ENCODE peak calls at places on chromosomes 12 and 14, in seven cellular contexts. V is coronary artery; Z is activated T-helper 1 cell treated with anti-CD3 and anti-CD28 coated beads, Interleukin-12 subunit alpha, Interleukin-12 subunit beta, Interleukin-2, Interleukin-4 antibody, amounts not matched to agents 30 ng/mL and 10 ng/mL and 1 ng/mL, durations not matched to agents 14 hours and 24 hours and 36 hours; C is substantia nigra; J is amniotic stem cell; Q is non-pigmented ciliary epithelial cell; W is B cell. O is an unnamed sample.

GRCh38 chr12:2267624-2268477 is 215.1 kb downstream of the CACNA1C start:
- DNase-seq in Z (no peak), W (no peak), J (peak), V (peak), C (no peak), Q (no peak), O (no peak)

GRCh38 chr12:7190268-7191055 is 976 bp downstream of the PEX5 start:
- DNase-seq in Z (no peak), J (no peak), W (peak), C (no peak), Q (no peak), V (peak), O (no peak)

GRCh38 chr14:23675906-23676305 is 39.7 kb downstream of the DHRS2 start:
- DNase-seq in V (no peak), J (no peak), Z (no peak), W (no peak), C (no peak), Q (no peak), O (no peak)

GRCh38 chr14:59675394-59675793 is 98.8 kb upstream of the CCDC175 start:
- DNase-seq in Q (no peak), C (no peak), V (no peak), W (no peak), J (no peak), Z (no peak), O (no peak)

GRCh38 chr12:50411051-50411660 is 10.5 kb downstream of the LARP4 start:
- DNase-seq in C (no peak), Z (no peak), J (no peak), V (no peak), Q (no peak), W (no peak), O (no peak)

GRCh38 chr12:122646568-122647220 is 56.5 kb downstream of the HCAR2 start:
- DNase-seq in V (no peak), Q (no peak), Z (peak), W (peak), C (no peak), J (peak), O (no peak)

GRCh38 chr12:80598004-80598606 is 109.3 kb upstream of the MYF6 start:
- DNase-seq in Z (no peak), J (peak), Q (peak), W (no peak), C (no peak), V (no peak), O (no peak)

GRCh38 chr12:116318738-116319050 is 41.2 kb upstream of the MED13L start:
- DNase-seq in Q (no peak), J (no peak), V (no peak), Z (no peak), C (no peak), W (no peak), O (no peak)

GRCh38 chr14:35161231-35161630 is 38.9 kb downstream of the PRORP start:
- DNase-seq in Z (peak), V (no peak), J (no peak), C (no peak), Q (no peak), W (peak), O (no peak)

GRCh38 chr12:49716546-49716945 is 9.3 kb upstream of the FMNL3 start:
- DNase-seq in Q (no peak), J (no peak), C (no peak), V (no peak), Z (no peak), W (no peak), O (no peak)

GRCh38 chr14:68817513-68818212 is 24.8 kb upstream of the ZFP36L1 start:
- DNase-seq in Z (no peak), W (no peak), V (no peak), C (no peak), Q (no peak), J (no peak), O (no peak)

GRCh38 chr12:51819851-51820720 is 28.4 kb downstream of the FIGNL2 start:
- DNase-seq in Z (no peak), W (no peak), V (no peak), J (no peak), C (no peak), Q (no peak), O (no peak)

GRCh38 chr12:120012067-120012621 is 23.1 kb downstream of the BICDL1 start:
- DNase-seq in Z (peak), V (no peak), C (no peak), W (peak), Q (no peak), J (no peak), O (no peak)

GRCh38 chr12:128695697-128696096 is 128.1 kb downstream of the SLC15A4 start:
- DNase-seq in Q (no peak), Z (no peak), W (no peak), C (no peak), V (no peak), J (no peak), O (no peak)

GRCh38 chr14:100522616-100523021 is 64.6 kb downstream of the BEGAIN start:
- DNase-seq in Q (no peak), V (no peak), W (no peak), J (no peak), Z (no peak), C (no peak), O (no peak)

GRCh38 chr12:62848418-62848817 is 86.5 kb downstream of the PPM1H start:
- DNase-seq in Z (no peak), V (no peak), C (no peak), J (peak), W (no peak), Q (peak), O (no peak)

GRCh38 chr14:96351986-96352385 is 11.2 kb downstream of the ATG2B start:
- DNase-seq in V (no peak), J (no peak), Q (no peak), C (no peak), W (no peak), Z (no peak), O (no peak)